ENCODE peak calls at places on chromosome 9, in four cellular contexts. Z, G, P and E are unnamed samples.

GRCh38 chr9:128045876-128046275 is 21.2 kb downstream of the NAIF1 start:
- DNase-seq in G (no peak), P (no peak), Z (no peak), E (no peak)

GRCh38 chr9:127575875-127576778 is 36.0 kb upstream of the STXBP1 start:
- DNase-seq in Z (no peak), P (no peak), G (no peak), E (no peak)

GRCh38 chr9:99833735-99834134 is 12.1 kb downstream of the NR4A3 start:
- DNase-seq in G (no peak), Z (no peak), P (no peak), E (no peak)

GRCh38 chr9:72557549-72557948 is 36.1 kb downstream of the TMC1 start:
- DNase-seq in P (peak; percentile 46), G (no peak), Z (no peak), E (peak; percentile 2)

GRCh38 chr9:34446468-34446891 is 11.9 kb downstream of the FAM219A start:
- DNase-seq in P (no peak), Z (no peak), G (no peak), E (no peak)

GRCh38 chr9:136535070-136535469 is 10.8 kb downstream of the NOTCH1 start:
- DNase-seq in G (no peak), P (no peak), Z (no peak), E (peak; percentile 39)

GRCh38 chr9:27198175-27198574 is 89.2 kb downstream of the TEK start:
- DNase-seq in Z (peak; percentile 22), G (no peak), P (no peak), E (no peak)

GRCh38 chr9:4538107-4538506 is 47.8 kb downstream of the SLC1A1 start:
- DNase-seq in P (no peak), G (no peak), Z (no peak), E (no peak)

GRCh38 chr9:137085918-137086530 is 761 bp upstream of the MAN1B1 start:
- DNase-seq in P (no peak), Z (peak; percentile 36), G (no peak), E (peak; percentile 40)

GRCh38 chr9:74245871-74246552 is 251.1 kb upstream of the RORB start:
- DNase-seq in P (no peak), Z (no peak), G (no peak), E (no peak)

GRCh38 chr9:120730661-120731514 is 16.6 kb upstream of the MEGF9 start:
- DNase-seq in G (no peak), Z (no peak), P (no peak), E (peak; percentile 58)

GRCh38 chr9:37035472-37036236 is 1.6 kb upstream of the PAX5 start:
- DNase-seq in P (no peak), Z (peak; percentile 57), G (peak; percentile 52), E (peak; percentile 55)

GRCh38 chr9:34437006-34437925 is 21.1 kb downstream of the FAM219A start:
- DNase-seq in Z (peak; percentile 71), P (no peak), G (peak; percentile 29), E (peak; percentile 63)

GRCh38 chr9:33287087-33287490 is 3.2 kb upstream of the NFX1 start:
- DNase-seq in P (no peak), Z (no peak), G (peak; percentile 37), E (peak; percentile 16)

GRCh38 chr9:116944714-116945534 is 257.8 kb downstream of the TRIM32 start:
- DNase-seq in G (no peak), Z (no peak), P (no peak), E (no peak)

GRCh38 chr9:11086561-11086960 is 473.8 kb upstream of the PTPRD start:
- DNase-seq in P (no peak), G (no peak), Z (no peak), E (no peak)

GRCh38 chr9:132908635-132909034 is 29.9 kb downstream of the SPACA9 start:
- DNase-seq in G (no peak), Z (no peak), P (no peak), E (no peak)

GRCh38 chr9:87834357-87834756 is 48.3 kb upstream of the SPATA31E1 start:
- DNase-seq in Z (peak; percentile 86), P (no peak), G (no peak), E (peak; percentile 36)

GRCh38 chr9:128148509-128149000 is 698 bp upstream of the LCN2 start:
- DNase-seq in Z (no peak), P (no peak), G (no peak), E (no peak)

GRCh38 chr9:111599092-111599947 is at the start of gene PTGR1:
- DNase-seq in Z (peak; percentile 79), G (peak; percentile 62), P (peak; percentile 87), E (peak; percentile 79)

GRCh38 chr9:110688329-110688728 is 19.7 kb downstream of the MUSK start:
- DNase-seq in P (no peak), Z (no peak), G (no peak), E (no peak)

GRCh38 chr9:106892632-106893031 is 29.7 kb downstream of the ZNF462 start:
- DNase-seq in P (peak; percentile 39), G (no peak), Z (peak; percentile 76), E (peak; percentile 25)

GRCh38 chr9:34993502-34994428 is 4.2 kb downstream of the DNAJB5 start:
- DNase-seq in G (no peak), Z (no peak), P (peak; percentile 71), E (no peak)

GRCh38 chr9:133711428-133712220 is 26.5 kb downstream of the SARDH start:
- DNase-seq in P (peak; percentile 19), Z (peak; percentile 8), G (no peak), E (peak; percentile 5)

GRCh38 chr9:91803143-91803940 is 146.7 kb downstream of the ROR2 start:
- DNase-seq in P (no peak), Z (no peak), G (no peak), E (no peak)

GRCh38 chr9:7094052-7094451 is 336.3 kb downstream of the KDM4C start:
- DNase-seq in P (no peak), G (no peak), Z (peak; percentile 23), E (no peak)

GRCh38 chr9:114180701-114181582 is 25.6 kb downstream of the COL27A1 start:
- DNase-seq in P (peak; percentile 63), G (no peak), Z (no peak), E (peak; percentile 48)

GRCh38 chr9:98410185-98410697 is 154.8 kb upstream of the TBC1D2 start:
- DNase-seq in G (peak; percentile 12), P (no peak), Z (peak; percentile 53), E (peak; percentile 23)
- TF ChIP-seq CTCF in G (peak; percentile 39), P (no peak), Z (no peak), E (no peak)

GRCh38 chr9:89410709-89411111 is 87.2 kb downstream of the SEMA4D start:
- DNase-seq in G (no peak), P (no peak), Z (no peak), E (no peak)
- TF ChIP-seq CTCF in G (no peak), P (no peak), Z (no peak), E (no peak)

GRCh38 chr9:14661421-14662059 is 31.7 kb downstream of the ZDHHC21 start:
- DNase-seq in G (no peak), P (no peak), Z (no peak), E (no peak)
- TF ChIP-seq CTCF in G (peak; percentile 73), P (no peak), Z (peak; percentile 23), E (peak; percentile 56)

DNA sequence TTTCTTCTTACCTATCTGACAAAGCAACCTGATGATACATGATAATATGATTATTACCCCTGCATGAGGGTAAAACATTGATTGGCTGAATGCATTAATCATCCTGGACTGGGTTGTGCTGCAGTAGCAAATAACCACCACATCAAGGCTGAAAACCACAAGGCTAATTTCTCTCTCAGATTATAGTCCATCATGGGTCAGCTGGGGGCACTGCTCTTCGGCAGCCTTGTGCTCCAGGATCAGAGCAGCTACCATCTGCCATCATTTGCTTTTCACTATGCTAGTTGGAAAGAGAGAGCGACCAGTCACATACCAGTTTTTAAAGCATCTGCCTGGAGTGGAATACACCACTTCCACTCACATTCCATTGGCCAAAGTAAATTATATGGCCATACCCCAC is 383.5 kb downstream of the RASEF start:
- DNase-seq in G (no peak), Z (no peak), P (no peak), E (no peak)
- TF ChIP-seq CTCF in G (no peak), Z (no peak), P (no peak), E (no peak)

GRCh38 chr9:129480705-129481104 is 140.2 kb downstream of the C9orf50 start:
- DNase-seq in Z (no peak), G (no peak), P (no peak), E (no peak)

GRCh38 chr9:129479217-129480011 is 141.5 kb downstream of the C9orf50 start:
- DNase-seq in P (no peak), Z (no peak), G (no peak), E (no peak)

GRCh38 chr9:129481424-129481823 is 139.5 kb downstream of the C9orf50 start:
- DNase-seq in G (no peak), P (peak; percentile 60), Z (no peak), E (no peak)

GRCh38 chr9:129481824-129482511 is 138.9 kb downstream of the C9orf50 start:
- DNase-seq in G (no peak), Z (no peak), P (peak; percentile 81), E (no peak)

GRCh38 chr9:129480227-129480626 is 140.7 kb downstream of the C9orf50 start:
- DNase-seq in P (peak; percentile 37), Z (no peak), G (no peak), E (no peak)
- TF ChIP-seq CTCF in P (no peak), Z (no peak), G (no peak), E (no peak)

DNA sequence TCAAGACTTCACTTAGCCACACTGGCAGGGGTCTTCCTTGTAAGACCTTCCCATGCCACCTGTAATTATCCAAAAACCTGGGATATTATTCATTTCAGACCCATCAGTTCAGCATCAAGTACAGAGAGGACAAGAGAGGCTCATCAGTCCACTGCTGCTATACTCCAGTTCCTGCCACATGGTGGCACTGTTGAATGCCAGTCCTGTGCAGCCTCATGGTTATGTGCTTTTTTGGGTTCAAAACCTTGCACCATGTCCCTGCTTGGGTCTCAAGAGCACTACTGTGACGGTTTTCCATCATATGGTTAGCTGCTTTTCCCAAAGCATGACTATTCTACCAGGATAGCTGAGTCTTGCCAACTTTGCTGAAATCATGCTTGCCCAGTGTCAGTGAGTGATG is 8.5 kb downstream of the PTGS1 start:
- DNase-seq in G (no peak), P (no peak), Z (peak; percentile 35), E (no peak)
- TF ChIP-seq CTCF in G (peak; percentile 46), P (no peak), Z (peak; percentile 64), E (peak; percentile 13)

DNA sequence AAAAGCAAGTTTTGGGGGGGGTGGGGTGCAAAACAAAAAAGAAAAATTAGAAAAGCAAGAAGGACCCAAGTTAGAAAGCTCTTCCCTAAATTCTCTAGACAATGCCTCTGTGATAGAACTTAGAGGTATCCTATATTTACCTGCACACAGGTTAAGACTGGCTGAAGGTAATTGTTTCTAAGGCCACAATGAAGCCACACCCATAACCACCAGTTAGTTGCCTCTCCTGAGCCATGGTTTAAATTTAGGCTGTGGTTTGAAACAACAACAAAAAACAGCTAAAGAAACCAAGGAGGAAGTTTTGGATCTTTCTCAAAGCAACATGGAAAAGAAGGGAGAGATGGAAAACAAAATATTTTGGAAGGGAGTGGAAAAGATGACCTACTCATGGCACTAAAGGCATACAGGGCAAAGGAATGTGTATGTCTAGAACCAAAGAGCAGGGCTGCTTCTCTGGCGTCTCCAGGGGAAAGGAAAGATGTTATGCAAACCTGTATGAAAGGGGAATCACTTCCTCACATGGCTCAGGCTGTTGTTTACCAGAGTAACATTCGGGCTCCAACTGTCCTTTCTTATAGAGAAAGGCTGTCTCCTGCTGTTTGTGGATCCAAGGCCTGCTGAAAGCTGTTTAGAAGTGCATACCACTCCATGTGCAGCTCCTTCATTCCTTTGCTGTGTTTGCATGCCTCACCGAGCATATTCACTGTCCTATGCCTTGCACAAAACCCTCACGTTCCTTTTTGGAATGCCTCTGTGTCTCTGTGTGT is 408.9 kb upstream of the MPDZ start:
- DNase-seq in P (no peak), Z (peak; percentile 11), G (no peak), E (no peak)
- TF ChIP-seq CTCF in P (no peak), Z (no peak), G (no peak), E (no peak)

GRCh38 chr9:130043654-130044623 is 950 bp upstream of the FNBP1 start:
- DNase-seq in P (peak; percentile 73), Z (peak; percentile 32), G (no peak), E (peak; percentile 25)
- TF ChIP-seq CTCF in P (peak; percentile 30), Z (no peak), G (no peak), E (no peak)